ENCODE peak calls at places on chromosome 1, in nine cellular contexts. Z, G, S, I, A, D, R, C and M are unnamed samples.

GRCh38 chr1:245085508-245086095 is 69.2 kb upstream of the KIF26B start:
- DNase-seq in Z (peak; percentile 12), G (no peak), S (peak; percentile 43), I (no peak), A (peak; percentile 71), D (no peak), R (peak; percentile 7), C (no peak), M (no peak)

GRCh38 chr1:169630006-169630405 is at the start of gene SELP:
- DNase-seq in Z (no peak), G (peak; percentile 70), S (no peak), I (no peak), A (no peak), D (no peak), R (no peak), C (no peak), M (no peak)

GRCh38 chr1:101738475-101738874 is 258.3 kb downstream of the OLFM3 start:
- DNase-seq in Z (no peak), G (peak; percentile 69), S (no peak), I (no peak), A (no peak), D (no peak), R (no peak), C (no peak), M (no peak)

GRCh38 chr1:234206651-234207284 is 166.5 kb upstream of the COA6 start:
- DNase-seq in Z (peak; percentile 66), G (no peak), S (peak; percentile 81), I (peak; percentile 33), A (peak; percentile 14), D (no peak), R (no peak), C (no peak), M (no peak)

GRCh38 chr1:47405697-47406096 is 10.4 kb upstream of the FOXE3 start:
- DNase-seq in Z (no peak), G (no peak), S (no peak), I (peak; percentile 45), A (no peak), D (no peak), R (no peak), C (no peak), M (peak; percentile 7)

GRCh38 chr1:54609301-54609921 is 13.9 kb downstream of the FAM151A start:
- DNase-seq in Z (no peak), G (no peak), S (no peak), I (no peak), A (no peak), D (no peak), R (no peak), C (no peak), M (peak; percentile 22)

GRCh38 chr1:31708324-31708723 is 4.5 kb upstream of the COL16A1 start:
- DNase-seq in Z (no peak), G (no peak), S (no peak), I (no peak), A (no peak), D (no peak), R (no peak), C (no peak), M (no peak)

GRCh38 chr1:100860397-100860991 is 34.1 kb downstream of the EXTL2 start:
- DNase-seq in Z (no peak), G (peak; percentile 85), S (no peak), I (no peak), A (no peak), D (no peak), R (no peak), C (no peak), M (no peak)

GRCh38 chr1:2284932-2285331 is 56.8 kb downstream of the SKI start:
- DNase-seq in Z (no peak), G (no peak), S (no peak), I (no peak), A (no peak), D (no peak), R (no peak), C (no peak), M (no peak)

GRCh38 chr1:67134692-67135091 is at the start of gene C1orf141:
- DNase-seq in Z (no peak), G (peak; percentile 7), S (no peak), I (no peak), A (no peak), D (no peak), R (no peak), C (no peak), M (no peak)

GRCh38 chr1:52918201-52918600 is 3.3 kb downstream of the ECHDC2 start:
- DNase-seq in Z (no peak), G (no peak), S (no peak), I (no peak), A (no peak), D (no peak), R (no peak), C (no peak), M (no peak)

GRCh38 chr1:241825581-241825980 is 22.4 kb upstream of the EXO1 start:
- DNase-seq in Z (no peak), G (no peak), S (no peak), I (no peak), A (no peak), D (no peak), R (no peak), C (no peak), M (no peak)

GRCh38 chr1:164586619-164587018 is 27.6 kb downstream of the PBX1 start:
- DNase-seq in Z (no peak), G (no peak), S (no peak), I (no peak), A (no peak), D (no peak), R (no peak), C (no peak), M (no peak)

GRCh38 chr1:238404921-238405320 is 514.2 kb upstream of the ZP4 start:
- DNase-seq in Z (no peak), G (no peak), S (no peak), I (no peak), A (no peak), D (no peak), R (no peak), C (no peak), M (no peak)

GRCh38 chr1:20383631-20384030 is 93.0 kb downstream of the VWA5B1 start:
- DNase-seq in Z (no peak), G (no peak), S (no peak), I (no peak), A (no peak), D (no peak), R (no peak), C (no peak), M (no peak)

GRCh38 chr1:38041941-38042834 is 4.4 kb downstream of the POU3F1 start:
- DNase-seq in Z (no peak), G (no peak), S (no peak), I (no peak), A (no peak), D (no peak), R (no peak), C (no peak), M (no peak)

GRCh38 chr1:21494196-21494595 is 15.0 kb upstream of the ALPL start:
- DNase-seq in Z (no peak), G (no peak), S (no peak), I (no peak), A (no peak), D (no peak), R (no peak), C (no peak), M (no peak)

GRCh38 chr1:204075116-204075636 is 2.3 kb downstream of the SOX13 start:
- DNase-seq in Z (no peak), G (no peak), S (no peak), I (no peak), A (peak; percentile 40), D (no peak), R (no peak), C (no peak), M (no peak)

GRCh38 chr1:245220381-245220985 is 65.7 kb downstream of the KIF26B start:
- DNase-seq in Z (no peak), G (no peak), S (no peak), I (no peak), A (no peak), D (no peak), R (no peak), C (no peak), M (no peak)

DNA sequence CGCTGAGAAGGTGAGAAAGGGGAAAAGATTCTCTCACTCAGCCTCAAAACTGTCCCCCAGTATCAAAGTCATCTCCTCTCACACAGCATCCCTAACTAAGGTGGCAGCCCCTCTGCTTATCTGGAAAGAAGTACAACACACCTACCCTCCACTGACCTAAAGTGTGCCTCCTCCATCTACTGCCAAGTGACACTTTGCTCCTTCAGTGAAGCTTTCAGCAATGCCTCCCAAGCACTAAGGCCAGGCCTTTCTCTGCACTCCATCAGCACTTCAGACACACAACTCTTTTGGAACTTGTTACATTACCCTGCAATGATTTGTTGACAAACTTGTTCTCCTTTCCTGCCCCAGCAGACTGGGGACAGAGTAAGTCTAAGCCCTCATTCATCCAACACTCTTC is 1.4 kb downstream of the SH3BP5L start:
- DNase-seq in Z (no peak), G (no peak), S (no peak), I (no peak), A (no peak), D (no peak), R (no peak), C (no peak), M (no peak)
- H3K4me3 ChIP-seq in Z (peak overlapping the region; percentile 84), G (no peak overlapping the region), S (no peak overlapping the region), I (no peak overlapping the region), A (peak overlapping the region; percentile 71), D (peak overlapping the region; percentile 72), R (peak overlapping the region; percentile 79), C (peak overlapping the region; percentile 88), M (peak overlapping the region; percentile 9)

GRCh38 chr1:201966171-201966570 is 10.9 kb downstream of the TIMM17A start:
- DNase-seq in Z (no peak), G (no peak), S (no peak), I (no peak), A (no peak), D (no peak), R (no peak), C (no peak), M (no peak)
- TF ChIP-seq MAX in Z (no peak), G (no peak), S (no peak), I (no peak), A (no peak), D (no peak), R (no peak), C (no peak), M (no peak)

GRCh38 chr1:185735667-185736105 is 1.5 kb downstream of the HMCN1 start:
- DNase-seq in Z (no peak), G (peak; percentile 67), S (no peak), I (no peak), A (no peak), D (no peak), R (no peak), C (no peak), M (no peak)
- H3K4me3 ChIP-seq in Z (no peak overlapping the region), G (peak overlapping the region; percentile 80), S (no peak overlapping the region), I (no peak overlapping the region), A (no peak overlapping the region), D (peak overlapping the region; percentile 68), R (no peak overlapping the region), C (peak overlapping the region; percentile 66), M (no peak overlapping the region)

DNA sequence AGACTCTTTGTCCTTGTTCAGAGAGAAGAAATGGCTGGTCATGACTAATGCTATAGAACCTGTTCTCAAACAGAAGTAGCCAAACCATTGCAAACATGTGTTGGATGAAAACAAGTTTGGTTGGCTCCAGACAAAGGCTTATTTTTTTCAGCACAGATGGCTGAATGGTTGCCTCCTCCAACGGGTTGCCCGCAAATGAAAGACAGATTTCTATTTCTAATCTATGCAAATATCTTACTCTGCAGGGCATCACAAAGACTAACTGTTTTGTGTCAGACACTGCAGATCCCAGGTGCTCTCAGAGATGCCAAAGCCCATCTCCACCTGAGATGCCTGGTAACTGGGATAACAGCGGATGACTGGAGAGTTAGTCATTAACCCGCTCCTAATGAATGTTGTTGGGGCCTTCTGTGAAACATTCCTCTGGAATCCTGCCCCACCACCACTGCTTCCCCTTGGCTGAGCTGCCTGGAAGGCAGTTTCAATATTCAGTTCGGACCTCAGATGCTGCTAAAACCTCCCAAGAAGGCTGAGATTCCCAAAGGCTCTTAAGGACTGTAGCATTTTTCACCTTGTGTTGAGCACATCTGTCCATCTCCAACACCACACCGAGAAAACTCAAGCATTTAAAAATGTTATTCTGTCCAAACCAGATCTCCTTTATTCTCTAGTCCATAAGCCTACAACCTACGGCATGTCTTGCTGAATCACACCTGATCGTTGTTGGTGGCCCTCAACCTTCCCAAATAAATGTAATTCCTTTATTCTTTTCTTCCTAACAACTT is 104.4 kb downstream of the PTPN14 start:
- DNase-seq in Z (peak; percentile 75), G (peak; percentile 88), S (peak; percentile 93), I (no peak), A (peak; percentile 85), D (peak; percentile 42), R (no peak), C (peak; percentile 82), M (no peak)
- TF ChIP-seq MAX in Z (peak; percentile 21), G (no peak), S (peak; percentile 66), I (no peak), A (no peak), D (peak; percentile 67), R (no peak), C (no peak), M (no peak)